ENCODE peak calls at places on chromosomes 5 and 9, in five cellular contexts. D is mucosa of descending colon, S is GM13976, U is fibroblast of lung, H is choroid plexus epithelial cell. O is an unnamed sample.

GRCh38 chr9:15622596-15622995 is 69.8 kb downstream of the CCDC171 start:
- DNase-seq in D (no peak), S (no peak), U (peak), H (peak), O (no peak)

GRCh38 chr5:35804201-35804653 is 52.5 kb upstream of the IL7R start:
- DNase-seq in D (no peak), S (no peak), U (no peak), H (no peak), O (no peak)

GRCh38 chr9:84500859-84501258 is 160.3 kb upstream of the SLC28A3 start:
- DNase-seq in D (no peak), S (no peak), U (no peak), H (no peak), O (no peak)

GRCh38 chr5:123543438-123543837 is 31.5 kb downstream of the CSNK1G3 start:
- DNase-seq in D (no peak), S (no peak), U (peak), H (no peak), O (no peak)

GRCh38 chr9:134381671-134382505 is 55.6 kb downstream of the RXRA start:
- DNase-seq in D (peak), S (peak), U (peak), H (peak), O (peak)

GRCh38 chr5:22372376-22372775 is 480.8 kb downstream of the CDH12 start:
- DNase-seq in D (no peak), S (no peak), U (peak), H (no peak), O (no peak)

GRCh38 chr9:14096182-14096922 is 217.6 kb downstream of the NFIB start:
- DNase-seq in D (no peak), S (no peak), U (peak), H (peak), O (no peak)

GRCh38 chr5:129245489-129245888 is 150.9 kb downstream of the ISOC1 start:
- DNase-seq in D (no peak), S (no peak), U (peak), H (peak), O (no peak)

GRCh38 chr5:74374656-74375055 is 265.9 kb downstream of the ENC1 start:
- DNase-seq in D (no peak), S (no peak), U (no peak), H (no peak), O (no peak)

GRCh38 chr9:13109781-13110180 is 169.7 kb downstream of the MPDZ start:
- DNase-seq in D (no peak), S (no peak), U (no peak), H (no peak), O (no peak)

GRCh38 chr5:168317521-168318147 is 26.2 kb downstream of the WWC1 start:
- DNase-seq in D (no peak), S (no peak), U (peak), H (peak), O (no peak)

GRCh38 chr9:82052081-82052480 is 63.5 kb downstream of the SPATA31D1 start:
- DNase-seq in D (no peak), S (no peak), U (no peak), H (no peak), O (no peak)

GRCh38 chr9:82062245-82062644 is 73.7 kb downstream of the SPATA31D1 start:
- DNase-seq in D (no peak), S (no peak), U (no peak), H (no peak), O (no peak)

GRCh38 chr9:82054264-82055015 is 65.9 kb downstream of the SPATA31D1 start:
- DNase-seq in D (no peak), S (no peak), U (no peak), H (no peak), O (no peak)

DNA sequence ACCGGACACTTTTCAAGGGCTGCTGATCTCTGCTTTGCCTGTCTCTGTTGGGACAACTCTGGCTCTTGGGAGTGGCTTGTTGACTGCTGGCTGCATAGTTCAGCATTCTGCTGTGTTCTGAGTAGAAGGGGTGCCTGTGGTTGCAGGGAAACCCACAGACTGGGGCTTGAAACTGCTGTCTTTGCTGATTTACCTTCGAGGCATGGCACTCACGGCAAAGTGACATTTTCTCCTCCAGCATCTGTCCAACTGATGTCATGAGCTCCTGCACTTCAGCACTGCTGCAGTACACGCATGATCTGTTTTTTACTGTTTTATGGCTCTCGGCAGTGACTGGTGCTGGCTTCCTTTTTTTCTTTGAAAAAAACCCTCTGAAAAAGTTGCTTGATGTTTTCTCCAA is 69.2 kb downstream of the SPATA31D1 start:
- DNase-seq in D (no peak), S (no peak), U (no peak), H (no peak), O (no peak)
- TF ChIP-seq CTCF in D (no peak), S (no peak), U (no peak), H (no peak), O (no peak)

GRCh38 chr5:11719888-11720481 is 184.3 kb downstream of the CTNND2 start:
- DNase-seq in D (no peak), S (peak), U (peak), H (peak), O (no peak)
- TF ChIP-seq CTCF in D (no peak), S (peak), U (no peak), H (no peak), O (peak)

GRCh38 chr9:127887792-127888191 is 10.3 kb upstream of the AK1 start:
- DNase-seq in D (no peak), S (no peak), U (no peak), H (peak), O (no peak)
- TF ChIP-seq CTCF in D (no peak), S (no peak), U (peak), H (peak), O (peak)

GRCh38 chr9:37364751-37365360 is 57.6 kb upstream of the GRHPR start:
- DNase-seq in D (peak), S (no peak), U (no peak), H (no peak), O (no peak)
- TF ChIP-seq CTCF in D (no peak), S (peak), U (peak), H (peak), O (peak)